ENCODE peak calls at places on chromosomes 13 and 19, in six cellular contexts. One of them, this sample, is unnamed.

GRCh38 chr13:67229438-67230242 is 496 bp downstream of the PCDH9 start:
- DNase-seq in Peyer's patch: no peak
- DNase-seq in adrenal gland: no peak
- DNase-seq in RWPE1: no peak
- DNase-seq in esophagus squamous epithelium: no peak
- DNase-seq in nephron progenitor cell: no peak
- DNase-seq in this sample: no peak

GRCh38 chr13:113489171-113489548 is 1.4 kb downstream of the DCUN1D2 start:
- DNase-seq in RWPE1: peak
- DNase-seq in adrenal gland: no peak
- DNase-seq in Peyer's patch: no peak
- DNase-seq in nephron progenitor cell: no peak
- DNase-seq in esophagus squamous epithelium: no peak
- DNase-seq in this sample: no peak

GRCh38 chr19:1168877-1169791 is 4.9 kb downstream of the SBNO2 start:
- DNase-seq in RWPE1: peak
- DNase-seq in nephron progenitor cell: peak
- DNase-seq in esophagus squamous epithelium: no peak
- DNase-seq in adrenal gland: peak
- DNase-seq in Peyer's patch: peak
- DNase-seq in this sample: no peak

GRCh38 chr13:112744306-112745021 is 54.6 kb downstream of the ATP11A start:
- DNase-seq in Peyer's patch: no peak
- DNase-seq in RWPE1: no peak
- DNase-seq in nephron progenitor cell: no peak
- DNase-seq in adrenal gland: no peak
- DNase-seq in esophagus squamous epithelium: no peak
- DNase-seq in this sample: no peak

GRCh38 chr19:35414442-35414841 is 33.6 kb upstream of the FFAR2 start:
- DNase-seq in esophagus squamous epithelium: no peak
- DNase-seq in nephron progenitor cell: no peak
- DNase-seq in RWPE1: no peak
- DNase-seq in adrenal gland: no peak
- DNase-seq in Peyer's patch: no peak
- DNase-seq in this sample: no peak

GRCh38 chr19:7971553-7972520 is 28.4 kb upstream of the TIMM44 start:
- DNase-seq in nephron progenitor cell: no peak
- DNase-seq in RWPE1: no peak
- DNase-seq in Peyer's patch: no peak
- DNase-seq in adrenal gland: no peak
- DNase-seq in esophagus squamous epithelium: no peak
- DNase-seq in this sample: no peak

GRCh38 chr13:39036212-39036611 is 1.7 kb downstream of the PROSER1 start:
- DNase-seq in RWPE1: no peak
- DNase-seq in esophagus squamous epithelium: no peak
- DNase-seq in adrenal gland: no peak
- DNase-seq in Peyer's patch: no peak
- DNase-seq in nephron progenitor cell: no peak
- DNase-seq in this sample: no peak

GRCh38 chr19:3315676-3315973 is 50.8 kb upstream of the NFIC start:
- DNase-seq in adrenal gland: no peak
- DNase-seq in RWPE1: no peak
- DNase-seq in Peyer's patch: no peak
- DNase-seq in esophagus squamous epithelium: no peak
- DNase-seq in nephron progenitor cell: no peak
- DNase-seq in this sample: no peak

GRCh38 chr13:68748038-68748437 is 1359.6 kb upstream of the ATXN8OS start:
- DNase-seq in esophagus squamous epithelium: no peak
- DNase-seq in Peyer's patch: no peak
- DNase-seq in nephron progenitor cell: no peak
- DNase-seq in adrenal gland: no peak
- DNase-seq in RWPE1: no peak
- DNase-seq in this sample: no peak

GRCh38 chr19:53961523-53962345 is 1.0 kb upstream of the CACNG8 start:
- DNase-seq in esophagus squamous epithelium: no peak
- DNase-seq in RWPE1: no peak
- DNase-seq in Peyer's patch: no peak
- DNase-seq in nephron progenitor cell: peak
- DNase-seq in adrenal gland: no peak
- DNase-seq in this sample: no peak

GRCh38 chr19:39130337-39131254 is 5.0 kb downstream of the PAK4 start:
- DNase-seq in nephron progenitor cell: no peak
- DNase-seq in adrenal gland: no peak
- DNase-seq in esophagus squamous epithelium: no peak
- DNase-seq in Peyer's patch: no peak
- DNase-seq in RWPE1: no peak
- DNase-seq in this sample: no peak

GRCh38 chr19:13150919-13151604 is 851 bp downstream of the IER2 start:
- DNase-seq in RWPE1: no peak
- DNase-seq in adrenal gland: peak
- DNase-seq in esophagus squamous epithelium: no peak
- DNase-seq in Peyer's patch: peak
- DNase-seq in nephron progenitor cell: peak
- DNase-seq in this sample: no peak

GRCh38 chr19:36501973-36502372 is 12.6 kb upstream of the ZNF566 start:
- DNase-seq in RWPE1: no peak
- DNase-seq in Peyer's patch: no peak
- DNase-seq in adrenal gland: no peak
- DNase-seq in nephron progenitor cell: no peak
- DNase-seq in esophagus squamous epithelium: no peak
- DNase-seq in this sample: no peak

GRCh38 chr19:4969292-4969771 is 419 bp downstream of the KDM4B start:
- DNase-seq in esophagus squamous epithelium: no peak
- DNase-seq in Peyer's patch: no peak
- DNase-seq in RWPE1: no peak
- DNase-seq in nephron progenitor cell: no peak
- DNase-seq in adrenal gland: no peak
- DNase-seq in this sample: no peak

GRCh38 chr13:80603351-80603750 is 262.4 kb upstream of the SPRY2 start:
- DNase-seq in esophagus squamous epithelium: no peak
- DNase-seq in nephron progenitor cell: no peak
- DNase-seq in Peyer's patch: no peak
- DNase-seq in adrenal gland: no peak
- DNase-seq in RWPE1: no peak
- DNase-seq in this sample: no peak

GRCh38 chr13:32746474-32746873 is 160.2 kb downstream of the PDS5B start:
- DNase-seq in esophagus squamous epithelium: no peak
- DNase-seq in Peyer's patch: no peak
- DNase-seq in adrenal gland: no peak
- DNase-seq in nephron progenitor cell: no peak
- DNase-seq in RWPE1: no peak
- DNase-seq in this sample: no peak

GRCh38 chr13:49315756-49316481 is 68.2 kb downstream of the CDADC1 start:
- DNase-seq in adrenal gland: no peak
- DNase-seq in esophagus squamous epithelium: no peak
- DNase-seq in nephron progenitor cell: no peak
- DNase-seq in RWPE1: no peak
- DNase-seq in Peyer's patch: no peak
- DNase-seq in this sample: no peak

GRCh38 chr13:112057736-112058518 is 9.0 kb upstream of the SOX1 start:
- DNase-seq in RWPE1: no peak
- DNase-seq in esophagus squamous epithelium: no peak
- DNase-seq in adrenal gland: no peak
- DNase-seq in Peyer's patch: no peak
- DNase-seq in nephron progenitor cell: no peak
- DNase-seq in this sample: no peak

GRCh38 chr19:3510727-3511126 is 4.6 kb downstream of the FZR1 start:
- DNase-seq in Peyer's patch: no peak
- DNase-seq in adrenal gland: no peak
- DNase-seq in RWPE1: no peak
- DNase-seq in esophagus squamous epithelium: no peak
- DNase-seq in nephron progenitor cell: no peak
- DNase-seq in this sample: no peak

GRCh38 chr13:24053505-24054251 is 106.8 kb upstream of the SPATA13 start:
- DNase-seq in esophagus squamous epithelium: no peak
- DNase-seq in adrenal gland: peak
- DNase-seq in RWPE1: peak
- DNase-seq in Peyer's patch: peak
- DNase-seq in nephron progenitor cell: peak
- DNase-seq in this sample: no peak

GRCh38 chr19:2514981-2515518 is 39.1 kb downstream of the GADD45B start:
- DNase-seq in nephron progenitor cell: no peak
- DNase-seq in esophagus squamous epithelium: no peak
- DNase-seq in Peyer's patch: no peak
- DNase-seq in adrenal gland: no peak
- DNase-seq in RWPE1: no peak
- DNase-seq in this sample: no peak

GRCh38 chr19:41918653-41919244 is 9.5 kb downstream of the ERFL start:
- DNase-seq in nephron progenitor cell: no peak
- DNase-seq in esophagus squamous epithelium: no peak
- DNase-seq in Peyer's patch: no peak
- DNase-seq in RWPE1: no peak
- DNase-seq in adrenal gland: no peak
- DNase-seq in this sample: no peak

GRCh38 chr13:39602614-39603366 is at the start of gene LHFPL6:
- DNase-seq in nephron progenitor cell: peak
- DNase-seq in esophagus squamous epithelium: no peak
- DNase-seq in Peyer's patch: peak
- DNase-seq in RWPE1: peak
- DNase-seq in adrenal gland: peak
- DNase-seq in this sample: peak

GRCh38 chr13:40422588-40423235 is 243.7 kb downstream of the FOXO1 start:
- DNase-seq in adrenal gland: no peak
- DNase-seq in Peyer's patch: no peak
- DNase-seq in esophagus squamous epithelium: no peak
- DNase-seq in nephron progenitor cell: no peak
- DNase-seq in RWPE1: no peak
- DNase-seq in this sample: no peak

GRCh38 chr13:80341771-80342271 is 895 bp upstream of the SPRY2 start:
- DNase-seq in RWPE1: no peak
- DNase-seq in esophagus squamous epithelium: no peak
- DNase-seq in nephron progenitor cell: peak
- DNase-seq in adrenal gland: peak
- DNase-seq in Peyer's patch: peak
- DNase-seq in this sample: no peak

DNA sequence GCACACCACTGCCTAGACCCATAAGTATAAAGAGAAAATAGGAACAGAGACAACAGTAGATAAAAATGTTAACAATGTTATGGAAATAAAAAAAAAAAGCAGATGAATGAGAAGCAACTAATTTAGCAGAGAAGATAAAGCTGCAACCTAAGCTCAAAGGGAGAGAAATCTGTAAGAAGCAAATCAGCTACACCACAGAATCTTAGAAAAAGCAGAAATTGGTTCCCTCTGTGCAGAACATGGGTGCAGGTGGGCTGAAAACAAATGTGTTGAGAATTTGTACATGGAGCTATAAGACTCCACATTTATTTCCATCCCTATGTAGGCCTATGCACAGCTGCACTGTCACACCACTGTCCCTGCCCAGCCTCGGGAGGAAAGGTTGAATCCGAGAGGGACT is 44.8 kb upstream of the KATNAL1 start:
- DNase-seq in esophagus squamous epithelium: no peak
- DNase-seq in adrenal gland: no peak
- DNase-seq in nephron progenitor cell: no peak
- DNase-seq in RWPE1: no peak
- DNase-seq in Peyer's patch: no peak
- DNase-seq in this sample: no peak
- TF ChIP-seq CTCF in esophagus squamous epithelium: no peak
- TF ChIP-seq CTCF in adrenal gland: no peak
- TF ChIP-seq CTCF in nephron progenitor cell: no peak
- TF ChIP-seq CTCF in RWPE1: no peak
- TF ChIP-seq CTCF in Peyer's patch: no peak
- TF ChIP-seq CTCF in this sample: no peak

GRCh38 chr13:109196896-109197295 is 567.5 kb downstream of the MYO16 start:
- DNase-seq in RWPE1: no peak
- DNase-seq in Peyer's patch: no peak
- DNase-seq in adrenal gland: no peak
- DNase-seq in esophagus squamous epithelium: no peak
- DNase-seq in nephron progenitor cell: peak
- DNase-seq in this sample: no peak
- TF ChIP-seq CTCF in RWPE1: no peak
- TF ChIP-seq CTCF in Peyer's patch: no peak
- TF ChIP-seq CTCF in adrenal gland: no peak
- TF ChIP-seq CTCF in esophagus squamous epithelium: no peak
- TF ChIP-seq CTCF in nephron progenitor cell: peak
- TF ChIP-seq CTCF in this sample: peak

GRCh38 chr13:81636120-81636519 is 1295.2 kb upstream of the SPRY2 start:
- DNase-seq in Peyer's patch: no peak
- DNase-seq in nephron progenitor cell: no peak
- DNase-seq in esophagus squamous epithelium: no peak
- DNase-seq in adrenal gland: no peak
- DNase-seq in RWPE1: no peak
- DNase-seq in this sample: no peak

DNA sequence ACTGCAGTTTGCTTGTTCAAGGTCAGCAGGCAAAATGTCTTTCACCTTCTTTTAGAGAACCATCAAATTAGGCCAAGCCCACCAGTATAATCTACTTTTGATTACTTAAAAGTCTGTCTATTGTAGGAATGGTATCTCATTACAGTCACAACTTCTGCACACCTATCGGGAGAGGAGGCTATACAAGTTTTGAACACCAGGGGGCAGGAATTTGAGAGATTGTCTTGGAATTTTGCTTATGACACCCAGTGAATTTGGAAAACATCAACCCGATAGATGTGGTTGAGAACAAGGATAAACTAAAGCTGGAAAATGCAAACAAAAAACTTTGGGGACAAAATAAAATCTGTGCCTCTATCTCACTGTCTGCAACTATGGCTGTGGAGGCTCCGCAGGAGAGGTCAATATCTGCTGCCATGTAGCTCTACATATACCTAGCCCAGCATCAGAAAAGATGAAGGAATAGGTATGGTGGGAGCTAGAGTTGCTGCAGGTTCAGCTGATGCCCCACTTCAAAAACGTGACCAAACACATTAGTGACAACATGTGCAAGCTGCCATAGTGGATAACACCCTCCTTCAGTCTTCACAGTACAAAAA is 1299.2 kb upstream of the SPRY2 start:
- DNase-seq in Peyer's patch: no peak
- DNase-seq in RWPE1: no peak
- DNase-seq in adrenal gland: peak
- DNase-seq in nephron progenitor cell: peak
- DNase-seq in esophagus squamous epithelium: no peak
- DNase-seq in this sample: no peak
- TF ChIP-seq CTCF in Peyer's patch: no peak
- TF ChIP-seq CTCF in RWPE1: no peak
- TF ChIP-seq CTCF in adrenal gland: peak
- TF ChIP-seq CTCF in nephron progenitor cell: peak
- TF ChIP-seq CTCF in esophagus squamous epithelium: peak
- TF ChIP-seq CTCF in this sample: peak

GRCh38 chr13:101452519-101453485 is at the start of gene ITGBL1:
- DNase-seq in Peyer's patch: no peak
- DNase-seq in adrenal gland: no peak
- DNase-seq in esophagus squamous epithelium: no peak
- DNase-seq in RWPE1: no peak
- DNase-seq in nephron progenitor cell: no peak
- DNase-seq in this sample: no peak

GRCh38 chr13:101455863-101456262 is 3.4 kb downstream of the ITGBL1 start:
- DNase-seq in nephron progenitor cell: no peak
- DNase-seq in adrenal gland: no peak
- DNase-seq in RWPE1: peak
- DNase-seq in Peyer's patch: no peak
- DNase-seq in esophagus squamous epithelium: no peak
- DNase-seq in this sample: no peak

GRCh38 chr13:101451641-101452040 is 834 bp upstream of the ITGBL1 start:
- DNase-seq in esophagus squamous epithelium: no peak
- DNase-seq in adrenal gland: no peak
- DNase-seq in RWPE1: no peak
- DNase-seq in Peyer's patch: no peak
- DNase-seq in nephron progenitor cell: no peak
- DNase-seq in this sample: no peak

GRCh38 chr13:101454767-101455166 is 2.3 kb downstream of the ITGBL1 start:
- DNase-seq in Peyer's patch: no peak
- DNase-seq in esophagus squamous epithelium: no peak
- DNase-seq in nephron progenitor cell: no peak
- DNase-seq in adrenal gland: no peak
- DNase-seq in RWPE1: peak
- DNase-seq in this sample: no peak

GRCh38 chr13:101453784-101454201 is 1.3 kb downstream of the ITGBL1 start:
- DNase-seq in adrenal gland: peak
- DNase-seq in Peyer's patch: no peak
- DNase-seq in RWPE1: no peak
- DNase-seq in esophagus squamous epithelium: no peak
- DNase-seq in nephron progenitor cell: no peak
- DNase-seq in this sample: no peak
- TF ChIP-seq CTCF in adrenal gland: peak
- TF ChIP-seq CTCF in Peyer's patch: no peak
- TF ChIP-seq CTCF in RWPE1: no peak
- TF ChIP-seq CTCF in esophagus squamous epithelium: no peak
- TF ChIP-seq CTCF in nephron progenitor cell: no peak
- TF ChIP-seq CTCF in this sample: no peak